ENCODE peak calls at places on chromosomes 5 and 9, in nine cellular contexts. One of them, this sample, is unnamed.

GRCh38 chr5:94618029-94618492 is 343 bp downstream of the KIAA0825 start:
- DNase-seq in Right ventricle myocardium superior: peak
- DNase-seq in BJ: peak
- DNase-seq in stimulated activated naive CD4-positive, alpha-beta T cell: no peak
- DNase-seq in retina: no peak
- DNase-seq in heart right ventricle: peak
- DNase-seq in nucleus accumbens: peak
- DNase-seq in kidney: no peak
- DNase-seq in lower leg skin: peak
- DNase-seq in this sample: peak

GRCh38 chr5:1063661-1064382 is 48.0 kb downstream of the SLC12A7 start:
- DNase-seq in retina: no peak
- DNase-seq in kidney: peak
- DNase-seq in lower leg skin: no peak
- DNase-seq in nucleus accumbens: no peak
- DNase-seq in heart right ventricle: no peak
- DNase-seq in Right ventricle myocardium superior: peak
- DNase-seq in stimulated activated naive CD4-positive, alpha-beta T cell: no peak
- DNase-seq in BJ: no peak
- DNase-seq in this sample: peak

GRCh38 chr5:111954516-111955337 is 197.7 kb upstream of the NREP start:
- DNase-seq in Right ventricle myocardium superior: no peak
- DNase-seq in stimulated activated naive CD4-positive, alpha-beta T cell: no peak
- DNase-seq in lower leg skin: no peak
- DNase-seq in nucleus accumbens: no peak
- DNase-seq in retina: no peak
- DNase-seq in kidney: no peak
- DNase-seq in heart right ventricle: no peak
- DNase-seq in BJ: no peak
- DNase-seq in this sample: no peak

GRCh38 chr5:181189962-181190710 is 14.9 kb downstream of the TRIM7 start:
- DNase-seq in retina: peak
- DNase-seq in Right ventricle myocardium superior: no peak
- DNase-seq in heart right ventricle: no peak
- DNase-seq in kidney: no peak
- DNase-seq in stimulated activated naive CD4-positive, alpha-beta T cell: no peak
- DNase-seq in lower leg skin: no peak
- DNase-seq in BJ: no peak
- DNase-seq in nucleus accumbens: no peak
- DNase-seq in this sample: peak

GRCh38 chr5:56561-57290 is 35.2 kb upstream of the PLEKHG4B start:
- DNase-seq in lower leg skin: no peak
- DNase-seq in nucleus accumbens: no peak
- DNase-seq in heart right ventricle: no peak
- DNase-seq in retina: no peak
- DNase-seq in Right ventricle myocardium superior: no peak
- DNase-seq in BJ: no peak
- DNase-seq in kidney: no peak
- DNase-seq in stimulated activated naive CD4-positive, alpha-beta T cell: no peak
- DNase-seq in this sample: no peak

GRCh38 chr9:21549251-21549765 is 67.2 kb upstream of the IFNE start:
- DNase-seq in BJ: peak
- DNase-seq in heart right ventricle: no peak
- DNase-seq in lower leg skin: no peak
- DNase-seq in Right ventricle myocardium superior: no peak
- DNase-seq in kidney: no peak
- DNase-seq in nucleus accumbens: no peak
- DNase-seq in stimulated activated naive CD4-positive, alpha-beta T cell: no peak
- DNase-seq in retina: no peak
- DNase-seq in this sample: no peak

GRCh38 chr5:114116981-114117380 is 244.9 kb upstream of the KCNN2 start:
- DNase-seq in retina: no peak
- DNase-seq in Right ventricle myocardium superior: no peak
- DNase-seq in BJ: no peak
- DNase-seq in nucleus accumbens: no peak
- DNase-seq in kidney: no peak
- DNase-seq in lower leg skin: no peak
- DNase-seq in stimulated activated naive CD4-positive, alpha-beta T cell: no peak
- DNase-seq in heart right ventricle: no peak
- DNase-seq in this sample: no peak

GRCh38 chr9:132546148-132547051 is 36.0 kb upstream of the BARHL1 start:
- DNase-seq in heart right ventricle: peak
- DNase-seq in BJ: no peak
- DNase-seq in nucleus accumbens: no peak
- DNase-seq in lower leg skin: no peak
- DNase-seq in kidney: peak
- DNase-seq in Right ventricle myocardium superior: peak
- DNase-seq in stimulated activated naive CD4-positive, alpha-beta T cell: no peak
- DNase-seq in retina: peak
- DNase-seq in this sample: peak

GRCh38 chr5:102760815-102761214 is 5.7 kb downstream of the PAM start:
- DNase-seq in stimulated activated naive CD4-positive, alpha-beta T cell: no peak
- DNase-seq in Right ventricle myocardium superior: no peak
- DNase-seq in retina: peak
- DNase-seq in lower leg skin: no peak
- DNase-seq in kidney: no peak
- DNase-seq in BJ: no peak
- DNase-seq in heart right ventricle: no peak
- DNase-seq in nucleus accumbens: no peak
- DNase-seq in this sample: peak

GRCh38 chr5:264346-264745 is 7.1 kb upstream of the PDCD6 start:
- DNase-seq in nucleus accumbens: no peak
- DNase-seq in lower leg skin: no peak
- DNase-seq in kidney: no peak
- DNase-seq in Right ventricle myocardium superior: no peak
- DNase-seq in heart right ventricle: no peak
- DNase-seq in stimulated activated naive CD4-positive, alpha-beta T cell: no peak
- DNase-seq in BJ: no peak
- DNase-seq in retina: no peak
- DNase-seq in this sample: no peak

GRCh38 chr5:123294544-123294943 is 128.7 kb downstream of the CEP120 start:
- DNase-seq in BJ: no peak
- DNase-seq in stimulated activated naive CD4-positive, alpha-beta T cell: no peak
- DNase-seq in heart right ventricle: no peak
- DNase-seq in Right ventricle myocardium superior: no peak
- DNase-seq in lower leg skin: no peak
- DNase-seq in retina: no peak
- DNase-seq in kidney: no peak
- DNase-seq in nucleus accumbens: no peak
- DNase-seq in this sample: no peak

GRCh38 chr5:62093981-62094380 is 212.0 kb upstream of the KIF2A start:
- DNase-seq in heart right ventricle: no peak
- DNase-seq in lower leg skin: no peak
- DNase-seq in retina: peak
- DNase-seq in kidney: no peak
- DNase-seq in Right ventricle myocardium superior: peak
- DNase-seq in nucleus accumbens: no peak
- DNase-seq in BJ: no peak
- DNase-seq in stimulated activated naive CD4-positive, alpha-beta T cell: no peak
- DNase-seq in this sample: no peak

GRCh38 chr5:108743344-108743743 is 4.4 kb upstream of the FER start:
- DNase-seq in stimulated activated naive CD4-positive, alpha-beta T cell: no peak
- DNase-seq in retina: no peak
- DNase-seq in nucleus accumbens: no peak
- DNase-seq in heart right ventricle: no peak
- DNase-seq in lower leg skin: no peak
- DNase-seq in BJ: no peak
- DNase-seq in Right ventricle myocardium superior: no peak
- DNase-seq in kidney: no peak
- DNase-seq in this sample: no peak

GRCh38 chr9:95047452-95048224 is 269.9 kb downstream of the FANCC start:
- DNase-seq in kidney: no peak
- DNase-seq in stimulated activated naive CD4-positive, alpha-beta T cell: no peak
- DNase-seq in nucleus accumbens: no peak
- DNase-seq in lower leg skin: no peak
- DNase-seq in heart right ventricle: no peak
- DNase-seq in Right ventricle myocardium superior: no peak
- DNase-seq in retina: no peak
- DNase-seq in BJ: no peak
- DNase-seq in this sample: no peak

GRCh38 chr5:149301049-149301743 is 29.5 kb downstream of the AFAP1L1 start:
- DNase-seq in retina: no peak
- DNase-seq in Right ventricle myocardium superior: no peak
- DNase-seq in BJ: no peak
- DNase-seq in heart right ventricle: no peak
- DNase-seq in nucleus accumbens: no peak
- DNase-seq in kidney: no peak
- DNase-seq in lower leg skin: no peak
- DNase-seq in stimulated activated naive CD4-positive, alpha-beta T cell: no peak
- DNase-seq in this sample: no peak

GRCh38 chr5:135315394-135315793 is 83.6 kb downstream of the MACROH2A1 start:
- DNase-seq in retina: no peak
- DNase-seq in stimulated activated naive CD4-positive, alpha-beta T cell: no peak
- DNase-seq in nucleus accumbens: no peak
- DNase-seq in heart right ventricle: no peak
- DNase-seq in BJ: no peak
- DNase-seq in lower leg skin: peak
- DNase-seq in kidney: no peak
- DNase-seq in Right ventricle myocardium superior: no peak
- DNase-seq in this sample: no peak

GRCh38 chr5:169006206-169006605 is 294.7 kb downstream of the SLIT3 start:
- DNase-seq in nucleus accumbens: no peak
- DNase-seq in kidney: no peak
- DNase-seq in BJ: no peak
- DNase-seq in heart right ventricle: no peak
- DNase-seq in lower leg skin: no peak
- DNase-seq in Right ventricle myocardium superior: no peak
- DNase-seq in retina: no peak
- DNase-seq in stimulated activated naive CD4-positive, alpha-beta T cell: no peak
- DNase-seq in this sample: no peak

GRCh38 chr5:6399978-6400910 is 21.9 kb upstream of the MED10 start:
- DNase-seq in nucleus accumbens: no peak
- DNase-seq in Right ventricle myocardium superior: no peak
- DNase-seq in heart right ventricle: no peak
- DNase-seq in kidney: no peak
- DNase-seq in BJ: peak
- DNase-seq in lower leg skin: no peak
- DNase-seq in stimulated activated naive CD4-positive, alpha-beta T cell: no peak
- DNase-seq in retina: no peak
- DNase-seq in this sample: no peak

GRCh38 chr5:43041669-43042175 is 1.6 kb upstream of the ANXA2R start:
- DNase-seq in Right ventricle myocardium superior: peak
- DNase-seq in stimulated activated naive CD4-positive, alpha-beta T cell: no peak
- DNase-seq in nucleus accumbens: no peak
- DNase-seq in retina: peak
- DNase-seq in heart right ventricle: peak
- DNase-seq in kidney: no peak
- DNase-seq in lower leg skin: peak
- DNase-seq in BJ: no peak
- DNase-seq in this sample: peak

GRCh38 chr5:106595864-106596263 is 1074.9 kb downstream of the EFNA5 start:
- DNase-seq in BJ: no peak
- DNase-seq in lower leg skin: no peak
- DNase-seq in kidney: no peak
- DNase-seq in nucleus accumbens: no peak
- DNase-seq in retina: no peak
- DNase-seq in stimulated activated naive CD4-positive, alpha-beta T cell: no peak
- DNase-seq in heart right ventricle: no peak
- DNase-seq in Right ventricle myocardium superior: no peak
- DNase-seq in this sample: no peak

GRCh38 chr5:88743231-88743879 is 139.6 kb downstream of the MEF2C start:
- DNase-seq in lower leg skin: no peak
- DNase-seq in BJ: no peak
- DNase-seq in retina: no peak
- DNase-seq in Right ventricle myocardium superior: no peak
- DNase-seq in stimulated activated naive CD4-positive, alpha-beta T cell: no peak
- DNase-seq in nucleus accumbens: no peak
- DNase-seq in heart right ventricle: no peak
- DNase-seq in kidney: no peak
- DNase-seq in this sample: no peak

GRCh38 chr5:133824661-133825254 is 143.7 kb downstream of the C5orf15 start:
- DNase-seq in heart right ventricle: no peak
- DNase-seq in Right ventricle myocardium superior: no peak
- DNase-seq in lower leg skin: no peak
- DNase-seq in BJ: no peak
- DNase-seq in retina: no peak
- DNase-seq in nucleus accumbens: no peak
- DNase-seq in kidney: peak
- DNase-seq in stimulated activated naive CD4-positive, alpha-beta T cell: no peak
- DNase-seq in this sample: no peak

GRCh38 chr9:95816716-95817115 is 58.8 kb upstream of the ERCC6L2 start:
- DNase-seq in kidney: no peak
- DNase-seq in nucleus accumbens: no peak
- DNase-seq in stimulated activated naive CD4-positive, alpha-beta T cell: no peak
- DNase-seq in BJ: no peak
- DNase-seq in retina: no peak
- DNase-seq in heart right ventricle: no peak
- DNase-seq in lower leg skin: no peak
- DNase-seq in Right ventricle myocardium superior: no peak
- DNase-seq in this sample: no peak

GRCh38 chr9:32644698-32645097 is 9.2 kb upstream of the TAF1L start:
- DNase-seq in stimulated activated naive CD4-positive, alpha-beta T cell: no peak
- DNase-seq in retina: no peak
- DNase-seq in heart right ventricle: no peak
- DNase-seq in kidney: no peak
- DNase-seq in Right ventricle myocardium superior: no peak
- DNase-seq in BJ: peak
- DNase-seq in nucleus accumbens: no peak
- DNase-seq in lower leg skin: no peak
- DNase-seq in this sample: no peak

GRCh38 chr9:88685966-88686365 is 151.0 kb downstream of the NXNL2 start:
- DNase-seq in Right ventricle myocardium superior: no peak
- DNase-seq in heart right ventricle: no peak
- DNase-seq in nucleus accumbens: no peak
- DNase-seq in BJ: no peak
- DNase-seq in lower leg skin: no peak
- DNase-seq in retina: no peak
- DNase-seq in stimulated activated naive CD4-positive, alpha-beta T cell: no peak
- DNase-seq in kidney: no peak
- DNase-seq in this sample: no peak

GRCh38 chr5:141618030-141618803 is 583 bp downstream of the DIAPH1 start:
- DNase-seq in heart right ventricle: peak
- DNase-seq in retina: no peak
- DNase-seq in nucleus accumbens: no peak
- DNase-seq in stimulated activated naive CD4-positive, alpha-beta T cell: peak
- DNase-seq in lower leg skin: peak
- DNase-seq in BJ: no peak
- DNase-seq in kidney: peak
- DNase-seq in Right ventricle myocardium superior: peak
- DNase-seq in this sample: peak

GRCh38 chr9:38062106-38062497 is 6.9 kb downstream of the SHB start:
- DNase-seq in nucleus accumbens: no peak
- DNase-seq in heart right ventricle: no peak
- DNase-seq in lower leg skin: no peak
- DNase-seq in Right ventricle myocardium superior: no peak
- DNase-seq in retina: no peak
- DNase-seq in BJ: no peak
- DNase-seq in stimulated activated naive CD4-positive, alpha-beta T cell: no peak
- DNase-seq in kidney: no peak
- DNase-seq in this sample: no peak

GRCh38 chr9:89144242-89144641 is 34.4 kb downstream of the SHC3 start:
- DNase-seq in nucleus accumbens: no peak
- DNase-seq in kidney: no peak
- DNase-seq in lower leg skin: no peak
- DNase-seq in retina: no peak
- DNase-seq in heart right ventricle: no peak
- DNase-seq in stimulated activated naive CD4-positive, alpha-beta T cell: no peak
- DNase-seq in BJ: no peak
- DNase-seq in Right ventricle myocardium superior: no peak
- DNase-seq in this sample: no peak

GRCh38 chr9:91148306-91148705 is 213.4 kb downstream of the AUH start:
- DNase-seq in nucleus accumbens: no peak
- DNase-seq in Right ventricle myocardium superior: no peak
- DNase-seq in heart right ventricle: no peak
- DNase-seq in kidney: no peak
- DNase-seq in BJ: no peak
- DNase-seq in lower leg skin: no peak
- DNase-seq in stimulated activated naive CD4-positive, alpha-beta T cell: no peak
- DNase-seq in retina: no peak
- DNase-seq in this sample: no peak

GRCh38 chr5:165834922-165835321 is 2329.5 kb downstream of the MAT2B start:
- DNase-seq in retina: no peak
- DNase-seq in heart right ventricle: no peak
- DNase-seq in kidney: no peak
- DNase-seq in Right ventricle myocardium superior: no peak
- DNase-seq in lower leg skin: no peak
- DNase-seq in BJ: no peak
- DNase-seq in stimulated activated naive CD4-positive, alpha-beta T cell: no peak
- DNase-seq in nucleus accumbens: peak
- DNase-seq in this sample: no peak

GRCh38 chr5:23221838-23222237 is 285.6 kb upstream of the PRDM9 start:
- DNase-seq in lower leg skin: no peak
- DNase-seq in kidney: no peak
- DNase-seq in stimulated activated naive CD4-positive, alpha-beta T cell: no peak
- DNase-seq in nucleus accumbens: no peak
- DNase-seq in heart right ventricle: no peak
- DNase-seq in Right ventricle myocardium superior: no peak
- DNase-seq in retina: no peak
- DNase-seq in BJ: no peak
- DNase-seq in this sample: no peak

This sample was measured in heart left ventricle.